ENCODE peak calls at places on chromosomes 7 and 10, in five cellular contexts. I is NAMALWA; P is stimulated activated CD4-positive, alpha-beta T cell treated with anti-CD3 and anti-CD28 coated beads, Interleukin-4, amount 100 ng/mL, for 24 hours; G is activated T-helper 1 cell treated with anti-CD3 and anti-CD28 coated beads, Interleukin-12 subunit alpha, Interleukin-12 subunit beta, Interleukin-2, Interleukin-4 antibody, amounts not matched to agents 30 ng/mL and 10 ng/mL and 1 ng/mL, durations not matched to agents 14 hours and 24 hours and 36 hours; B is tibial artery. H is an unnamed sample.

GRCh38 chr7:98968621-98969020 is 90.3 kb downstream of the TRRAP start:
- DNase-seq in B (no peak), P (no peak), G (no peak), I (no peak), H (no peak)

GRCh38 chr7:53656881-53657280 is 621.4 kb downstream of the POM121L12 start:
- DNase-seq in G (no peak), I (no peak), B (no peak), P (no peak), H (no peak)

GRCh38 chr7:1804310-1804709 is 134.2 kb downstream of the ELFN1 start:
- DNase-seq in B (no peak), I (no peak), G (no peak), P (no peak), H (no peak)

GRCh38 chr7:51162724-51163329 is 153.8 kb downstream of the COBL start:
- DNase-seq in P (peak), I (peak), B (peak), G (peak), H (peak)

GRCh38 chr7:80643336-80643925 is 5.0 kb downstream of the CD36 start:
- DNase-seq in P (no peak), G (no peak), I (no peak), B (no peak), H (no peak)

GRCh38 chr7:25611196-25611595 is 382.9 kb upstream of the NPVF start:
- DNase-seq in B (no peak), P (no peak), I (no peak), G (no peak), H (no peak)

GRCh38 chr7:26180792-26181198 is 19.8 kb downstream of the HNRNPA2B1 start:
- DNase-seq in I (peak), B (no peak), G (no peak), P (no peak), H (no peak)

GRCh38 chr10:50577681-50578350 is 45.9 kb downstream of the SGMS1 start:
- DNase-seq in P (no peak), G (no peak), B (no peak), I (peak), H (peak)

GRCh38 chr7:95396136-95397032 is at the start of gene PON3:
- DNase-seq in B (no peak), P (no peak), G (no peak), I (no peak), H (no peak)

GRCh38 chr7:24829787-24830186 is 72.5 kb upstream of the GSDME start:
- DNase-seq in I (no peak), G (no peak), P (no peak), B (no peak), H (no peak)

GRCh38 chr10:23723796-23724195 is 284.9 kb downstream of the OTUD1 start:
- DNase-seq in I (no peak), G (no peak), B (no peak), P (no peak), H (no peak)

GRCh38 chr7:30707391-30708351 is 25.4 kb upstream of the CRHR2 start:
- DNase-seq in G (no peak), I (no peak), P (no peak), B (peak), H (no peak)

GRCh38 chr7:772861-773621 is 46.0 kb upstream of the PRKAR1B start:
- DNase-seq in P (no peak), G (no peak), I (no peak), B (no peak), H (no peak)

GRCh38 chr7:39428221-39428620 is 138.0 kb upstream of the YAE1 start:
- DNase-seq in P (no peak), I (no peak), G (no peak), B (no peak), H (no peak)

GRCh38 chr10:12638103-12638502 is 288.8 kb downstream of the CAMK1D start:
- DNase-seq in B (no peak), I (peak), P (no peak), G (peak), H (no peak)